ENCODE peak calls at places on chromosome 2, in six cellular contexts. One of them, this sample, is unnamed.

GRCh38 chr2:8119782-8120551 is 561.9 kb upstream of the ID2 start:
- DNase-seq in neuronal stem cell: peak; percentile 21
- DNase-seq in mesenchymal stem cell: peak; percentile 40
- DNase-seq in IMR-90: peak; percentile 73
- DNase-seq in trophoblast cell: peak; percentile 87
- DNase-seq in H1: no peak
- DNase-seq in this sample: peak; percentile 34

GRCh38 chr2:238720232-238720672 is 127.6 kb upstream of the TWIST2 start:
- DNase-seq in trophoblast cell: peak; percentile 85
- DNase-seq in H1: peak; percentile 91
- DNase-seq in mesenchymal stem cell: no peak
- DNase-seq in IMR-90: peak; percentile 19
- DNase-seq in neuronal stem cell: peak; percentile 35
- DNase-seq in this sample: peak; percentile 85

GRCh38 chr2:120400546-120400945 is 54.6 kb downstream of the INHBB start:
- DNase-seq in neuronal stem cell: no peak
- DNase-seq in mesenchymal stem cell: no peak
- DNase-seq in H1: no peak
- DNase-seq in IMR-90: no peak
- DNase-seq in trophoblast cell: no peak
- DNase-seq in this sample: no peak

GRCh38 chr2:173017657-173018420 is 57.8 kb upstream of the MAP3K20 start:
- DNase-seq in IMR-90: no peak
- DNase-seq in trophoblast cell: no peak
- DNase-seq in mesenchymal stem cell: no peak
- DNase-seq in neuronal stem cell: no peak
- DNase-seq in H1: no peak
- DNase-seq in this sample: no peak

GRCh38 chr2:99864561-99865216 is 277.7 kb downstream of the AFF3 start:
- DNase-seq in neuronal stem cell: no peak
- DNase-seq in trophoblast cell: no peak
- DNase-seq in IMR-90: peak; percentile 67
- DNase-seq in H1: no peak
- DNase-seq in mesenchymal stem cell: no peak
- DNase-seq in this sample: no peak

GRCh38 chr2:84939426-84940087 is 31.4 kb upstream of the KCMF1 start:
- DNase-seq in mesenchymal stem cell: no peak
- DNase-seq in trophoblast cell: no peak
- DNase-seq in IMR-90: no peak
- DNase-seq in neuronal stem cell: no peak
- DNase-seq in H1: no peak
- DNase-seq in this sample: no peak

GRCh38 chr2:200905618-200906296 is 16.6 kb downstream of the NIF3L1 start:
- DNase-seq in IMR-90: peak; percentile 74
- DNase-seq in neuronal stem cell: no peak
- DNase-seq in H1: peak; percentile 59
- DNase-seq in mesenchymal stem cell: peak; percentile 75
- DNase-seq in trophoblast cell: peak; percentile 77
- DNase-seq in this sample: peak; percentile 75

GRCh38 chr2:234840336-234840735 is 111.5 kb upstream of the SH3BP4 start:
- DNase-seq in mesenchymal stem cell: peak; percentile 96
- DNase-seq in trophoblast cell: peak; percentile 93
- DNase-seq in H1: no peak
- DNase-seq in IMR-90: peak; percentile 99
- DNase-seq in neuronal stem cell: peak; percentile 17
- DNase-seq in this sample: peak; percentile 97

GRCh38 chr2:192016265-192016664 is 169.4 kb upstream of the CAVIN2 start:
- DNase-seq in mesenchymal stem cell: no peak
- DNase-seq in trophoblast cell: no peak
- DNase-seq in neuronal stem cell: no peak
- DNase-seq in IMR-90: peak; percentile 85
- DNase-seq in H1: no peak
- DNase-seq in this sample: no peak

GRCh38 chr2:232925153-232925768 is 55.2 kb downstream of the SNORC start:
- DNase-seq in H1: peak; percentile 51
- DNase-seq in neuronal stem cell: no peak
- DNase-seq in mesenchymal stem cell: no peak
- DNase-seq in IMR-90: no peak
- DNase-seq in trophoblast cell: no peak
- DNase-seq in this sample: peak; percentile 28

GRCh38 chr2:238103465-238104070 is 3.4 kb downstream of the ESPNL start:
- DNase-seq in trophoblast cell: no peak
- DNase-seq in mesenchymal stem cell: no peak
- DNase-seq in IMR-90: no peak
- DNase-seq in neuronal stem cell: no peak
- DNase-seq in H1: no peak
- DNase-seq in this sample: no peak

GRCh38 chr2:120177973-120178372 is 45.2 kb downstream of the TMEM185B start:
- DNase-seq in trophoblast cell: no peak
- DNase-seq in mesenchymal stem cell: no peak
- DNase-seq in neuronal stem cell: no peak
- DNase-seq in H1: no peak
- DNase-seq in IMR-90: no peak
- DNase-seq in this sample: no peak

GRCh38 chr2:25078171-25079049 is 36.5 kb downstream of the EFR3B start:
- DNase-seq in mesenchymal stem cell: peak; percentile 78
- DNase-seq in H1: no peak
- DNase-seq in trophoblast cell: peak; percentile 46
- DNase-seq in IMR-90: peak; percentile 91
- DNase-seq in neuronal stem cell: no peak
- DNase-seq in this sample: peak; percentile 50

GRCh38 chr2:99285521-99285920 is 15.5 kb downstream of the LYG1 start:
- DNase-seq in H1: no peak
- DNase-seq in IMR-90: no peak
- DNase-seq in trophoblast cell: no peak
- DNase-seq in mesenchymal stem cell: no peak
- DNase-seq in neuronal stem cell: no peak
- DNase-seq in this sample: no peak

GRCh38 chr2:50431958-50432650 is 599.8 kb downstream of the NRXN1 start:
- DNase-seq in neuronal stem cell: no peak
- DNase-seq in H1: no peak
- DNase-seq in mesenchymal stem cell: no peak
- DNase-seq in trophoblast cell: no peak
- DNase-seq in IMR-90: no peak
- DNase-seq in this sample: peak; percentile 36

GRCh38 chr2:4972472-4972871 is 719.7 kb upstream of the SOX11 start:
- DNase-seq in trophoblast cell: no peak
- DNase-seq in H1: no peak
- DNase-seq in neuronal stem cell: no peak
- DNase-seq in mesenchymal stem cell: no peak
- DNase-seq in IMR-90: no peak
- DNase-seq in this sample: no peak

GRCh38 chr2:72144412-72144745 is 3.3 kb downstream of the CYP26B1 start:
- DNase-seq in trophoblast cell: peak; percentile 79
- DNase-seq in neuronal stem cell: no peak
- DNase-seq in mesenchymal stem cell: no peak
- DNase-seq in H1: no peak
- DNase-seq in IMR-90: no peak
- DNase-seq in this sample: no peak

GRCh38 chr2:42086500-42086953 is 38.7 kb downstream of the PKDCC start:
- DNase-seq in IMR-90: peak; percentile 70
- DNase-seq in H1: peak; percentile 65
- DNase-seq in trophoblast cell: peak; percentile 75
- DNase-seq in neuronal stem cell: peak; percentile 75
- DNase-seq in mesenchymal stem cell: peak; percentile 79
- DNase-seq in this sample: peak; percentile 73

GRCh38 chr2:32274289-32274688 is 3.4 kb upstream of the YIPF4 start:
- DNase-seq in IMR-90: no peak
- DNase-seq in H1: no peak
- DNase-seq in neuronal stem cell: no peak
- DNase-seq in mesenchymal stem cell: no peak
- DNase-seq in trophoblast cell: no peak
- DNase-seq in this sample: no peak

GRCh38 chr2:32277363-32277673 is 386 bp upstream of the YIPF4 start:
- DNase-seq in mesenchymal stem cell: no peak
- DNase-seq in IMR-90: no peak
- DNase-seq in neuronal stem cell: no peak
- DNase-seq in H1: no peak
- DNase-seq in trophoblast cell: no peak
- DNase-seq in this sample: no peak

GRCh38 chr2:32272279-32272678 is 5.4 kb upstream of the YIPF4 start:
- DNase-seq in IMR-90: no peak
- DNase-seq in mesenchymal stem cell: no peak
- DNase-seq in H1: no peak
- DNase-seq in trophoblast cell: no peak
- DNase-seq in neuronal stem cell: no peak
- DNase-seq in this sample: no peak

GRCh38 chr2:32278476-32278853 is 761 bp downstream of the YIPF4 start:
- DNase-seq in H1: no peak
- DNase-seq in neuronal stem cell: no peak
- DNase-seq in IMR-90: no peak
- DNase-seq in trophoblast cell: peak; percentile 29
- DNase-seq in mesenchymal stem cell: no peak
- DNase-seq in this sample: no peak

DNA sequence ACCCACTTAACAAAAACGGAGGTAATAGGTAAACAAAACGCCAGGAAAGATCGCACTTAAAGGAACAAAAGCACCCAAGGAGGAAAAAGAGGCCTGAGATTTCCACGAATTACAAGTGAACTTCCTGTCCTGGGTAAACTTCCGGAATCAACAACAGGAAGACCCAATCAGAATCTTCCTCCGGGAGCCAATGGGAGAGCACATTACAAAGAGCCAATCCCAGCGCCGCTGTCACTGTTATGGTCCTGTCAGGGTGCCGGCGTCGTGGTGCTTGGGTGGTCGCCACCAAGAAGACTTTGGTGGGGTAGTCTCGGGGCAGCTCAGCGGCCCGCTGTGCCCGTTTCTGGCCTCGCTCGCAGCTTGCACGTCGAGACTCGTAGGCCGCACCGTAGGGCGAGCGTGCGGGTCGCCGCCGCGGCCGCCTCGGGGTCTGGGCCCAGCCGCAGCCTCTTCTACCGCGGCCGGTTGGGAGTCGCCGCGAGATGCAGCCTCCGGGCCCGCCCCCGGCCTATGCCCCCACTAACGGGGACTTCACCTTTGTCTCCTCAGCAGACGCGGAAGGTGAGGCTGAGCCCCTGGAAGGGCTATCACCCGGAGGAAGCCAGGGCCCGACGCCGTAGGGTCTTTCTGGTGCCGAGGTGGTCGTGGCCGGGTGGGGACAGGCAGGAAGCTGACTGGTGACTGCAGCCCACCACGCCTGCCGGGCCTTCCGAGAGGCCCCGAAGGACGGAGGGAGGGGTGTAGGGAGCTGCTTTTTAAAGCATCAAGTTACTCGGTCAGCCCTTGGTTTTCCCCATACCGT is at the start of gene YIPF4:
- DNase-seq in H1: peak; percentile 95
- DNase-seq in trophoblast cell: peak; percentile 94
- DNase-seq in IMR-90: peak; percentile 93
- DNase-seq in mesenchymal stem cell: peak; percentile 96
- DNase-seq in neuronal stem cell: peak; percentile 81
- DNase-seq in this sample: peak; percentile 96
- H2BK120ac ChIP-seq in H1: no peak within 1 kb of the TSS
- H2BK120ac ChIP-seq in trophoblast cell: peak within 1 kb of the TSS; percentile 26
- H2BK120ac ChIP-seq in IMR-90: no peak within 1 kb of the TSS
- H2BK120ac ChIP-seq in mesenchymal stem cell: no peak within 1 kb of the TSS
- H2BK120ac ChIP-seq in neuronal stem cell: peak within 1 kb of the TSS; percentile 47
- H2BK120ac ChIP-seq in this sample: no peak within 1 kb of the TSS

DNA sequence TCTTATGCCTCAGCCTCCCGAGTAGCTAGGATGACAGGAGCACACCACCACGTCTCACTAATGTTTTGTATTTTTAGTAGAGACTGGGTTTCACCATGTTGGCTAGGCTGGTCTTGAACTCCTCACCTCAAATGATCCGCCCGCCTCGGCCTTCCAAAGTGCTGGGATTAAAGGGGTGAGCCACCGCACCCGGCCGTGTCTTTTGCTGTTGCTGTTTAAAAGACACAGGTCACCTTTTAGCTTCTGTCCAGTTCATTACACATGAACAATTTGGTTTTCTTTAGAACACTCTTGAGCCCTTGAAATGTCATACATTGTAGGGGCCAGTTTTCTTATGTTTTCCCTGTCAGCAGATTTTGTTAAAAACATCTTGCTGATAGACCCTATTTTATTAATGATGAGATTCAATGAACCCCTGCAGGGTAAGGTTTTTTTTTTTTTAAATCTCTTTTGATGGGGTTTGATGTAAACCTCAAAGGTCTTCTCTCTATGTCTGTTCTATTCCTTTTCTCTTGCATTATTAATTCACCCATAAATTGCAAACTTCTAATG is 61.1 kb upstream of the AGPS start:
- DNase-seq in mesenchymal stem cell: no peak
- DNase-seq in IMR-90: no peak
- DNase-seq in trophoblast cell: no peak
- DNase-seq in H1: no peak
- DNase-seq in neuronal stem cell: no peak
- DNase-seq in this sample: no peak
- H2AK5ac ChIP-seq in mesenchymal stem cell: no peak overlapping the region
- H2AK5ac ChIP-seq in IMR-90: no peak overlapping the region
- H2AK5ac ChIP-seq in trophoblast cell: no peak overlapping the region
- H2AK5ac ChIP-seq in H1: no peak overlapping the region
- H2AK5ac ChIP-seq in neuronal stem cell: no peak overlapping the region
- H2AK5ac ChIP-seq in this sample: no peak overlapping the region

DNA sequence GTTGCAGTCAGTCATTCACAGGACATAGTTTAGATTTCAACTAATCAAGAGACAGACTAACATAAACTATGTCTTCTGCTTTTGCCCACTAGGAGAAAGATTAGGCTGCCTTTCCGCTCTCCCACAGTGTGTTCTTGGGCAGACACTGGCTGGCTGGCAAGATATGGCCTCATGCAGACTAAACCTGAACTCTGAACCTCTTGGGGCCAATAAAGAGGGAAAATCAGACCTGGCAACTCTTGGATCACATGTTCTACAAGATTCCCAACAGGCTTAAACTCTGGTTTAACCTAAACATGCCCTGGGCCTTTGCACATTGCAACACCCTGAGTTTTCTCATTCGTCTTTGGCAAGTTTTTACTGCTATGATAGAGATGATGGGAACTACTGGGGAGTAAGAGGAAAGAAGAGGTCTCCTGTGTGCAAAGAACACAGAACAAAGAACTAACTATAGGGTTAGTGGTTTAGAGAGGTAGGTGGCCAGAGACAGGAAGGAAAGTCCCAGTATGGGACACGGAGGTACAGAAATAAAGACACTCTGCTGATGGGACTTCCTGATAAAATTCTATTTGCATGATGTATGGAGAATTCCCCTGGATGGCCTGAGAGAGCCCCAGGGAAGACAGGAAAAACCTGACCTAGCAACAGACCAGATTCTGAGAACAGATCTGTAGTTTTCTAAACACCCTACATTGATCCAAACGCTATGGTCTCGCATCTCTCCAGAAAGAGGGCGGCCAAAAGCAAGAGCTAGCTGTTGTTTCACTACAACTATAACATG is 2.0 kb upstream of the ATRAID start:
- DNase-seq in trophoblast cell: peak; percentile 96
- DNase-seq in mesenchymal stem cell: peak; percentile 71
- DNase-seq in neuronal stem cell: no peak
- DNase-seq in H1: no peak
- DNase-seq in IMR-90: peak; percentile 18
- DNase-seq in this sample: peak; percentile 12
- H3K4me3 ChIP-seq in trophoblast cell: no peak overlapping the region
- H3K4me3 ChIP-seq in mesenchymal stem cell: no peak overlapping the region
- H3K4me3 ChIP-seq in neuronal stem cell: no peak overlapping the region
- H3K4me3 ChIP-seq in H1: no peak overlapping the region
- H3K4me3 ChIP-seq in IMR-90: no peak overlapping the region
- H3K4me3 ChIP-seq in this sample: no peak overlapping the region

DNA sequence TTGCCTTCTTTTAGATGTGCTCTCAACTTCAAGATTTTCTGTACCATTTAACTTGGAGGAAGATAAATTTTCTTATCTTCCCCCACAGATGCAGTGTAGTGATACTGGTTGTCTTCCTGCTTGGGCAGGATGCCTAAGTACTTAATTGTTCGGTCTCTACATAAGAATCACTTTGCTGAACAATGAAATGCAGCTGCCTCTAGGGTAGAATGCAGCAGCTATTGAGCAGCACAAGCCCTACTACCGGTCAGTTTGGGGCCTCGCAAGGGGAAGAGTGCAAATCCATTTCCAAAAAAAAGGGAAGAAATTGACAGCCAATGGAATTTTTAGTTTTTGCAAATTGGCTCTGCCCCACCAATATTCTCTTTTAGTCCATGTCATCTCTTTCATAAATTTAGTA is 269.7 kb downstream of the CTNNA2 start:
- DNase-seq in IMR-90: no peak
- DNase-seq in neuronal stem cell: peak; percentile 26
- DNase-seq in H1: peak; percentile 48
- DNase-seq in mesenchymal stem cell: no peak
- DNase-seq in trophoblast cell: peak; percentile 8
- DNase-seq in this sample: peak; percentile 86
- H2BK120ac ChIP-seq in IMR-90: no peak overlapping the region
- H2BK120ac ChIP-seq in neuronal stem cell: no peak overlapping the region
- H2BK120ac ChIP-seq in H1: no peak overlapping the region
- H2BK120ac ChIP-seq in mesenchymal stem cell: no peak overlapping the region
- H2BK120ac ChIP-seq in trophoblast cell: no peak overlapping the region
- H2BK120ac ChIP-seq in this sample: no peak overlapping the region

This sample was measured in mesendoderm.